ENCODE peak calls at places on chromosomes 12 and 14, in six cellular contexts. R is heart left ventricle, M is transverse colon, H is stomach, Q is HCT116, T is IMR-90. W is an unnamed sample.

GRCh38 chr12:124334976-124335375 is 40.1 kb downstream of the RFLNA start:
- DNase-seq in R (no peak), M (no peak), Q (no peak), H (no peak), T (no peak), W (no peak)

GRCh38 chr12:116423053-116423452 is 136.1 kb upstream of the MAP1LC3B2 start:
- DNase-seq in T (peak; percentile 82), Q (no peak), H (no peak), R (no peak), M (no peak), W (no peak)

GRCh38 chr12:124411291-124411878 is 116.5 kb downstream of the RFLNA start:
- DNase-seq in H (no peak), R (no peak), M (peak; percentile 63), Q (no peak), T (peak; percentile 96), W (peak; percentile 82)

GRCh38 chr12:116592116-116592637 is 33.0 kb downstream of the MAP1LC3B2 start:
- DNase-seq in Q (no peak), T (no peak), M (peak; percentile 36), H (peak; percentile 84), R (no peak), W (no peak)

GRCh38 chr14:99684356-99684952 is 356 bp downstream of the CYP46A1 start:
- DNase-seq in R (no peak), H (no peak), M (no peak), Q (no peak), T (peak; percentile 8), W (no peak)

GRCh38 chr12:3083949-3084348 is 6.8 kb downstream of the TSPAN9 start:
- DNase-seq in M (no peak), T (no peak), Q (no peak), H (no peak), R (peak; percentile 61), W (no peak)

GRCh38 chr14:75049731-75050201 is 1.5 kb downstream of the MLH3 start:
- DNase-seq in T (no peak), H (no peak), R (no peak), Q (no peak), M (no peak), W (no peak)

GRCh38 chr12:87150969-87151662 is 878.1 kb downstream of the C12orf50 start:
- DNase-seq in M (no peak), R (no peak), H (no peak), T (no peak), Q (no peak), W (no peak)

GRCh38 chr14:34222867-34223266 is 239.2 kb downstream of the SPTSSA start:
- DNase-seq in R (no peak), T (no peak), M (no peak), Q (no peak), H (no peak), W (no peak)

GRCh38 chr12:131511391-131511802 is 199.5 kb upstream of the SFSWAP start:
- DNase-seq in H (no peak), Q (peak; percentile 3), T (no peak), R (no peak), M (peak; percentile 12), W (no peak)

GRCh38 chr12:122125452-122126341 is 47.1 kb downstream of the MLXIP start:
- DNase-seq in R (no peak), M (no peak), Q (no peak), H (no peak), T (no peak), W (peak; percentile 92)

GRCh38 chr12:124377981-124378509 is 83.2 kb downstream of the RFLNA start:
- DNase-seq in R (no peak), M (no peak), H (no peak), T (no peak), Q (no peak), W (no peak)

GRCh38 chr12:96365604-96366230 is 34.5 kb downstream of the CDK17 start:
- DNase-seq in R (no peak), Q (no peak), M (no peak), T (no peak), H (no peak), W (no peak)

GRCh38 chr12:120231316-120232011 is 30.6 kb upstream of the RPLP0 start:
- DNase-seq in H (peak; percentile 73), T (peak; percentile 97), M (peak; percentile 58), Q (peak; percentile 97), R (peak; percentile 63), W (peak; percentile 84)

GRCh38 chr14:67622675-67623074 is 3.0 kb downstream of the ARG2 start:
- DNase-seq in R (no peak), M (no peak), Q (no peak), T (peak; percentile 85), H (no peak), W (no peak)

GRCh38 chr12:53890081-53890480 is 48.5 kb upstream of the HOXC13 start:
- DNase-seq in T (no peak), H (no peak), Q (no peak), M (no peak), R (no peak), W (no peak)

GRCh38 chr12:53887881-53888280 is 50.8 kb upstream of the HOXC13 start:
- DNase-seq in T (no peak), H (no peak), Q (no peak), M (no peak), R (no peak), W (no peak)

GRCh38 chr12:53892760-53893159 is 45.9 kb upstream of the HOXC13 start:
- DNase-seq in M (no peak), H (no peak), T (no peak), R (no peak), Q (no peak), W (no peak)

GRCh38 chr12:53886996-53887395 is 51.6 kb upstream of the HOXC13 start:
- DNase-seq in T (no peak), M (no peak), R (no peak), Q (no peak), H (no peak), W (no peak)
- H3K27ac ChIP-seq in T (no peak overlapping the region), M (no peak overlapping the region), R (no peak overlapping the region), Q (no peak overlapping the region), H (no peak overlapping the region), W (no peak overlapping the region)

DNA sequence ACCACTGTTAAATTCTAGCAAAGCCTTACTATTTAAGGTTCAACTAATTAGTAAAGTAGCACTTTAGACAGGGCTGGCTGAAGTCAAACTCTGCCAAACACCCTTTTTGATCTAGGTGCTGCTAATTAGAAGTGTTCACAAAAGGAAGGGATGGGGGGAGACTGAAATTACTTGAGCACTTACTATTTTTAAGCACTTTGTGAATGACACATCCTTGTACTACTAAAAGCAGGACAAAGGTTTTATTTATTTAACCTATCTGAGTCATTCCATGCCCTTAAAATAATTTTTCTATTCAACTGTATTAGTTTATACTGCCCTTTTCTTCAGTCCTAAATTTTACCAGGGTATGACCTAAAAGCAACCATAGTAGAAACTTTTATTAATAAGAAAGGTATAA is 20.1 kb downstream of the MBIP start:
- DNase-seq in T (peak; percentile 34), Q (no peak), M (no peak), H (no peak), R (no peak), W (no peak)
- TF ChIP-seq POLR2A in T (no peak), Q (no peak), M (no peak), H (no peak), R (no peak), W (no peak)

GRCh38 chr14:105500036-105500725 is 9.1 kb downstream of the TEDC1 start:
- DNase-seq in M (no peak), Q (no peak), T (no peak), R (no peak), H (no peak), W (no peak)

GRCh38 chr14:105500726-105501101 is 9.7 kb downstream of the TEDC1 start:
- DNase-seq in R (no peak), T (no peak), Q (no peak), H (no peak), M (no peak), W (no peak)

GRCh38 chr14:105502446-105503295 is 11.6 kb downstream of the TEDC1 start:
- DNase-seq in H (no peak), Q (no peak), M (no peak), R (no peak), T (no peak), W (no peak)

GRCh38 chr14:105503296-105503640 is 12.2 kb downstream of the TEDC1 start:
- DNase-seq in Q (no peak), T (no peak), H (no peak), R (no peak), M (no peak), W (no peak)

GRCh38 chr14:105501504-105502291 is 10.7 kb downstream of the TEDC1 start:
- DNase-seq in H (no peak), T (no peak), Q (no peak), R (no peak), M (no peak), W (no peak)
- H3K9me3 ChIP-seq in H (no peaks in the 10 kb centered on the region), T (no peaks in the 10 kb centered on the region), Q (no peaks in the 10 kb centered on the region), R (no peaks in the 10 kb centered on the region), M (no peaks in the 10 kb centered on the region), W (no peaks in the 10 kb centered on the region)

DNA sequence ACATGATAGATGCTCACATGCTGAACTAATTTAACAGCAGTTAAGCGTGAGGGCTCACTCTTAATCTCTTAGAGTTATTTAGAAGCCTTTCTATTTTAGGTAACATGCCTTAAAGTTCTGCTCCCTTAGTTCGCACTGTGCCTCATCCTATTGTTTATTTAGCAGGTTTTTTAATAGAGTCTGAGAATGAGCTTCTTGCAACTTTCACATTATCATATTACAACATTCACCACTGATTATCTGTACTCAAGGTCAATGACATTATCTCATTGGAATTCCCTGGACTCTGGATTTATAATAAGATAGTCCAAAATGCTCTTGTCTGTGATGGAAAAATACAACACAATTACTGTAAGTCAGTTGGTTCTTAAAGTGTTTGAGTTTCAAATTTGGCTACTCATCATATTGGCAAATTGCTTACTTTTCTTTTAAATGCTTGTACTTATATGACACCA is 183.6 kb upstream of the SLC38A2 start:
- DNase-seq in R (no peak), H (no peak), M (no peak), Q (peak; percentile 84), T (peak; percentile 99), W (peak; percentile 40)
- H3K27ac ChIP-seq in R (peak overlapping the region; percentile 23), H (no peak overlapping the region), M (peak overlapping the region; percentile 39), Q (peak overlapping the region; percentile 91), T (peak overlapping the region; percentile 97), W (peak overlapping the region; percentile 80)

GRCh38 chr12:79769860-79770485 is 79.2 kb upstream of the PAWR start:
- DNase-seq in T (no peak), Q (no peak), H (no peak), R (no peak), M (no peak), W (no peak)
- TF ChIP-seq POLR2A in T (no peak), Q (no peak), H (no peak), R (no peak), M (no peak), W (no peak)

DNA sequence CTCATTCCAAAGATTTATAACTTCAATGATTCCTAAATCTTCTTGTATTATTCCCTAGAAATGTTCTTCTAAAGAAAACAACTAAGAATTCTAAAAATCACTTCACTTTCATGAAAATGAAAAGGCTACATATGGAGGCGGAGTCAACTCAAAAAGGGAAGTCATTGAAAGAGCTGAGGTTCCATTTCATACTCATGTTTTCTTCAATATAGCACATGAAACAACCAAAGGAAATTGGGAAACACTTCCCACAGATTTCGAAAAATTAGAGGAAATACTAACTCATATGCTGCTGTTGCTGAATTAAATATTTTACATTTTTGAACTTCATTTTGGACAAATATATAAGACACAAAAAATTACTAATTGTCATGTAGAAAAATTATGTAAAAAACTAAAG is at the start of gene CD163:
- DNase-seq in R (no peak), Q (no peak), H (no peak), M (no peak), T (no peak), W (no peak)
- H3K9me3 ChIP-seq in R (peaks cover 3% of the 10 kb centered on the region), Q (no peaks in the 10 kb centered on the region), H (no peaks in the 10 kb centered on the region), M (no peaks in the 10 kb centered on the region), T (no peaks in the 10 kb centered on the region), W (no peaks in the 10 kb centered on the region)

GRCh38 chr12:54415223-54415929 is 3.7 kb downstream of the ITGA5 start:
- DNase-seq in H (no peak), M (no peak), T (no peak), Q (no peak), R (no peak), W (no peak)
- H3K27ac ChIP-seq in H (peak overlapping the region; percentile 1), M (peak overlapping the region; percentile 97), T (no peak overlapping the region), Q (no peak overlapping the region), R (peak overlapping the region; percentile 12), W (peak overlapping the region; percentile 83)